ENCODE peak calls at places on chromosomes 7 and 10, in eight cellular contexts. One of them, this sample, is unnamed.

GRCh38 chr10:99346247-99346646 is 17.1 kb downstream of the CNNM1 start:
- DNase-seq in H7: no peak
- DNase-seq in stimulated activated CD8-positive, alpha-beta memory T cell treated with anti-CD3 and anti-CD28 coated beads, Interleukin-7, amount 100 ng/mL, for 1 hour: no peak
- DNase-seq in CD8-positive, alpha-beta memory T cell: no peak
- DNase-seq in smooth muscle cell of the brain vasculature: no peak
- DNase-seq in HFFc6: peak
- DNase-seq in stimulated activated CD4-positive, alpha-beta T cell treated with anti-CD3 and anti-CD28 coated beads, Interleukin-1b, Interleukin-23, amount 100 ng/mL, for 24 hours: no peak
- DNase-seq in kidney glomerular epithelial cell: no peak
- DNase-seq in this sample: no peak

GRCh38 chr7:131649879-131650278 is 93.5 kb upstream of the PODXL start:
- DNase-seq in H7: no peak
- DNase-seq in stimulated activated CD8-positive, alpha-beta memory T cell treated with anti-CD3 and anti-CD28 coated beads, Interleukin-7, amount 100 ng/mL, for 1 hour: no peak
- DNase-seq in CD8-positive, alpha-beta memory T cell: no peak
- DNase-seq in smooth muscle cell of the brain vasculature: no peak
- DNase-seq in HFFc6: no peak
- DNase-seq in stimulated activated CD4-positive, alpha-beta T cell treated with anti-CD3 and anti-CD28 coated beads, Interleukin-1b, Interleukin-23, amount 100 ng/mL, for 24 hours: no peak
- DNase-seq in kidney glomerular epithelial cell: no peak
- DNase-seq in this sample: no peak

GRCh38 chr7:141258559-141258958 is 184.7 kb downstream of the TMEM178B start:
- DNase-seq in H7: no peak
- DNase-seq in stimulated activated CD8-positive, alpha-beta memory T cell treated with anti-CD3 and anti-CD28 coated beads, Interleukin-7, amount 100 ng/mL, for 1 hour: no peak
- DNase-seq in CD8-positive, alpha-beta memory T cell: no peak
- DNase-seq in smooth muscle cell of the brain vasculature: no peak
- DNase-seq in HFFc6: no peak
- DNase-seq in stimulated activated CD4-positive, alpha-beta T cell treated with anti-CD3 and anti-CD28 coated beads, Interleukin-1b, Interleukin-23, amount 100 ng/mL, for 24 hours: no peak
- DNase-seq in kidney glomerular epithelial cell: no peak
- DNase-seq in this sample: no peak

GRCh38 chr7:27220440-27220955 is 20.6 kb upstream of the HOXA13 start:
- DNase-seq in H7: peak
- DNase-seq in stimulated activated CD8-positive, alpha-beta memory T cell treated with anti-CD3 and anti-CD28 coated beads, Interleukin-7, amount 100 ng/mL, for 1 hour: no peak
- DNase-seq in CD8-positive, alpha-beta memory T cell: no peak
- DNase-seq in smooth muscle cell of the brain vasculature: no peak
- DNase-seq in HFFc6: no peak
- DNase-seq in stimulated activated CD4-positive, alpha-beta T cell treated with anti-CD3 and anti-CD28 coated beads, Interleukin-1b, Interleukin-23, amount 100 ng/mL, for 24 hours: no peak
- DNase-seq in kidney glomerular epithelial cell: no peak
- DNase-seq in this sample: no peak

GRCh38 chr7:455110-455928 is 64.3 kb downstream of the PDGFA start:
- DNase-seq in H7: no peak
- DNase-seq in stimulated activated CD8-positive, alpha-beta memory T cell treated with anti-CD3 and anti-CD28 coated beads, Interleukin-7, amount 100 ng/mL, for 1 hour: no peak
- DNase-seq in CD8-positive, alpha-beta memory T cell: no peak
- DNase-seq in smooth muscle cell of the brain vasculature: no peak
- DNase-seq in HFFc6: no peak
- DNase-seq in stimulated activated CD4-positive, alpha-beta T cell treated with anti-CD3 and anti-CD28 coated beads, Interleukin-1b, Interleukin-23, amount 100 ng/mL, for 24 hours: no peak
- DNase-seq in kidney glomerular epithelial cell: no peak
- DNase-seq in this sample: no peak

GRCh38 chr7:117157121-117157870 is 165.6 kb downstream of the WNT2 start:
- DNase-seq in H7: no peak
- DNase-seq in stimulated activated CD8-positive, alpha-beta memory T cell treated with anti-CD3 and anti-CD28 coated beads, Interleukin-7, amount 100 ng/mL, for 1 hour: no peak
- DNase-seq in CD8-positive, alpha-beta memory T cell: no peak
- DNase-seq in smooth muscle cell of the brain vasculature: peak
- DNase-seq in HFFc6: peak
- DNase-seq in stimulated activated CD4-positive, alpha-beta T cell treated with anti-CD3 and anti-CD28 coated beads, Interleukin-1b, Interleukin-23, amount 100 ng/mL, for 24 hours: no peak
- DNase-seq in kidney glomerular epithelial cell: peak
- DNase-seq in this sample: no peak

GRCh38 chr10:120949511-120950102 is 98.4 kb downstream of the WDR11 start:
- DNase-seq in H7: peak
- DNase-seq in stimulated activated CD8-positive, alpha-beta memory T cell treated with anti-CD3 and anti-CD28 coated beads, Interleukin-7, amount 100 ng/mL, for 1 hour: no peak
- DNase-seq in CD8-positive, alpha-beta memory T cell: no peak
- DNase-seq in smooth muscle cell of the brain vasculature: no peak
- DNase-seq in HFFc6: no peak
- DNase-seq in stimulated activated CD4-positive, alpha-beta T cell treated with anti-CD3 and anti-CD28 coated beads, Interleukin-1b, Interleukin-23, amount 100 ng/mL, for 24 hours: no peak
- DNase-seq in kidney glomerular epithelial cell: no peak
- DNase-seq in this sample: peak

GRCh38 chr7:151814400-151814914 is 62.5 kb downstream of the PRKAG2 start:
- DNase-seq in H7: peak
- DNase-seq in stimulated activated CD8-positive, alpha-beta memory T cell treated with anti-CD3 and anti-CD28 coated beads, Interleukin-7, amount 100 ng/mL, for 1 hour: no peak
- DNase-seq in CD8-positive, alpha-beta memory T cell: no peak
- DNase-seq in smooth muscle cell of the brain vasculature: no peak
- DNase-seq in HFFc6: no peak
- DNase-seq in stimulated activated CD4-positive, alpha-beta T cell treated with anti-CD3 and anti-CD28 coated beads, Interleukin-1b, Interleukin-23, amount 100 ng/mL, for 24 hours: no peak
- DNase-seq in kidney glomerular epithelial cell: no peak
- DNase-seq in this sample: peak

GRCh38 chr10:184174-184573 is 48.9 kb downstream of the ZMYND11 start:
- DNase-seq in H7: no peak
- DNase-seq in stimulated activated CD8-positive, alpha-beta memory T cell treated with anti-CD3 and anti-CD28 coated beads, Interleukin-7, amount 100 ng/mL, for 1 hour: no peak
- DNase-seq in CD8-positive, alpha-beta memory T cell: no peak
- DNase-seq in smooth muscle cell of the brain vasculature: no peak
- DNase-seq in HFFc6: no peak
- DNase-seq in stimulated activated CD4-positive, alpha-beta T cell treated with anti-CD3 and anti-CD28 coated beads, Interleukin-1b, Interleukin-23, amount 100 ng/mL, for 24 hours: no peak
- DNase-seq in kidney glomerular epithelial cell: no peak
- DNase-seq in this sample: no peak

GRCh38 chr7:14125998-14126397 is 136.5 kb upstream of the ETV1 start:
- DNase-seq in H7: peak
- DNase-seq in stimulated activated CD8-positive, alpha-beta memory T cell treated with anti-CD3 and anti-CD28 coated beads, Interleukin-7, amount 100 ng/mL, for 1 hour: no peak
- DNase-seq in CD8-positive, alpha-beta memory T cell: no peak
- DNase-seq in smooth muscle cell of the brain vasculature: no peak
- DNase-seq in HFFc6: no peak
- DNase-seq in stimulated activated CD4-positive, alpha-beta T cell treated with anti-CD3 and anti-CD28 coated beads, Interleukin-1b, Interleukin-23, amount 100 ng/mL, for 24 hours: no peak
- DNase-seq in kidney glomerular epithelial cell: peak
- DNase-seq in this sample: no peak

GRCh38 chr7:141045842-141046630 is 27.8 kb upstream of the TMEM178B start:
- DNase-seq in H7: no peak
- DNase-seq in stimulated activated CD8-positive, alpha-beta memory T cell treated with anti-CD3 and anti-CD28 coated beads, Interleukin-7, amount 100 ng/mL, for 1 hour: no peak
- DNase-seq in CD8-positive, alpha-beta memory T cell: no peak
- DNase-seq in smooth muscle cell of the brain vasculature: no peak
- DNase-seq in HFFc6: peak
- DNase-seq in stimulated activated CD4-positive, alpha-beta T cell treated with anti-CD3 and anti-CD28 coated beads, Interleukin-1b, Interleukin-23, amount 100 ng/mL, for 24 hours: no peak
- DNase-seq in kidney glomerular epithelial cell: peak
- DNase-seq in this sample: no peak

GRCh38 chr7:149870274-149870673 is 3.5 kb upstream of the ATP6V0E2 start:
- DNase-seq in H7: no peak
- DNase-seq in stimulated activated CD8-positive, alpha-beta memory T cell treated with anti-CD3 and anti-CD28 coated beads, Interleukin-7, amount 100 ng/mL, for 1 hour: no peak
- DNase-seq in CD8-positive, alpha-beta memory T cell: no peak
- DNase-seq in smooth muscle cell of the brain vasculature: no peak
- DNase-seq in HFFc6: no peak
- DNase-seq in stimulated activated CD4-positive, alpha-beta T cell treated with anti-CD3 and anti-CD28 coated beads, Interleukin-1b, Interleukin-23, amount 100 ng/mL, for 24 hours: no peak
- DNase-seq in kidney glomerular epithelial cell: no peak
- DNase-seq in this sample: no peak

GRCh38 chr10:78977761-78978305 is 90.9 kb upstream of the ZMIZ1 start:
- DNase-seq in H7: no peak
- DNase-seq in stimulated activated CD8-positive, alpha-beta memory T cell treated with anti-CD3 and anti-CD28 coated beads, Interleukin-7, amount 100 ng/mL, for 1 hour: no peak
- DNase-seq in CD8-positive, alpha-beta memory T cell: no peak
- DNase-seq in smooth muscle cell of the brain vasculature: no peak
- DNase-seq in HFFc6: peak
- DNase-seq in stimulated activated CD4-positive, alpha-beta T cell treated with anti-CD3 and anti-CD28 coated beads, Interleukin-1b, Interleukin-23, amount 100 ng/mL, for 24 hours: no peak
- DNase-seq in kidney glomerular epithelial cell: peak
- DNase-seq in this sample: no peak

GRCh38 chr7:75776295-75776971 is 4.4 kb upstream of the CCL26 start:
- DNase-seq in H7: no peak
- DNase-seq in stimulated activated CD8-positive, alpha-beta memory T cell treated with anti-CD3 and anti-CD28 coated beads, Interleukin-7, amount 100 ng/mL, for 1 hour: peak
- DNase-seq in CD8-positive, alpha-beta memory T cell: peak
- DNase-seq in smooth muscle cell of the brain vasculature: no peak
- DNase-seq in HFFc6: peak
- DNase-seq in stimulated activated CD4-positive, alpha-beta T cell treated with anti-CD3 and anti-CD28 coated beads, Interleukin-1b, Interleukin-23, amount 100 ng/mL, for 24 hours: peak
- DNase-seq in kidney glomerular epithelial cell: no peak
- DNase-seq in this sample: no peak

This sample was measured in ELF-1.